ENCODE peak calls at places on chromosomes 6 and 20, in seven cellular contexts. One of them, this sample, is unnamed.

GRCh38 chr6:127103482-127103881 is 15.0 kb upstream of the RSPO3 start:
- DNase-seq in IMR-90: peak
- DNase-seq in neuronal stem cell: no peak
- DNase-seq in H9: no peak
- DNase-seq in mesendoderm: no peak
- DNase-seq in H1: no peak
- DNase-seq in mesenchymal stem cell: peak
- DNase-seq in this sample: no peak

GRCh38 chr20:11372831-11373230 is 544.9 kb upstream of the BTBD3 start:
- DNase-seq in IMR-90: no peak
- DNase-seq in neuronal stem cell: no peak
- DNase-seq in H9: no peak
- DNase-seq in mesendoderm: peak
- DNase-seq in H1: no peak
- DNase-seq in mesenchymal stem cell: peak
- DNase-seq in this sample: no peak

GRCh38 chr20:59754551-59754950 is 150.2 kb downstream of the PHACTR3 start:
- DNase-seq in IMR-90: no peak
- DNase-seq in neuronal stem cell: no peak
- DNase-seq in H9: no peak
- DNase-seq in mesendoderm: no peak
- DNase-seq in H1: no peak
- DNase-seq in mesenchymal stem cell: no peak
- DNase-seq in this sample: no peak

GRCh38 chr6:107132330-107132954 is 17.1 kb upstream of the BEND3 start:
- DNase-seq in IMR-90: no peak
- DNase-seq in neuronal stem cell: no peak
- DNase-seq in H9: no peak
- DNase-seq in mesendoderm: no peak
- DNase-seq in H1: no peak
- DNase-seq in mesenchymal stem cell: peak
- DNase-seq in this sample: no peak

GRCh38 chr6:2695464-2696095 is 55.1 kb downstream of the MYLK4 start:
- DNase-seq in IMR-90: peak
- DNase-seq in neuronal stem cell: no peak
- DNase-seq in H9: no peak
- DNase-seq in mesendoderm: peak
- DNase-seq in H1: no peak
- DNase-seq in mesenchymal stem cell: peak
- DNase-seq in this sample: peak

GRCh38 chr20:50578061-50578777 is 68.0 kb downstream of the PTPN1 start:
- DNase-seq in IMR-90: no peak
- DNase-seq in neuronal stem cell: no peak
- DNase-seq in H9: no peak
- DNase-seq in mesendoderm: no peak
- DNase-seq in H1: no peak
- DNase-seq in mesenchymal stem cell: no peak
- DNase-seq in this sample: no peak

GRCh38 chr6:56335733-56336132 is 88.4 kb upstream of the COL21A1 start:
- DNase-seq in IMR-90: peak
- DNase-seq in neuronal stem cell: no peak
- DNase-seq in H9: no peak
- DNase-seq in mesendoderm: no peak
- DNase-seq in H1: no peak
- DNase-seq in mesenchymal stem cell: peak
- DNase-seq in this sample: no peak

GRCh38 chr6:29916741-29917140 is 25.6 kb upstream of the HLA-A start:
- DNase-seq in IMR-90: no peak
- DNase-seq in neuronal stem cell: no peak
- DNase-seq in H9: no peak
- DNase-seq in mesendoderm: no peak
- DNase-seq in H1: no peak
- DNase-seq in mesenchymal stem cell: no peak
- DNase-seq in this sample: no peak

GRCh38 chr6:47034421-47034820 is 7.7 kb downstream of the ADGRF1 start:
- DNase-seq in IMR-90: no peak
- DNase-seq in neuronal stem cell: no peak
- DNase-seq in H9: no peak
- DNase-seq in mesendoderm: no peak
- DNase-seq in H1: no peak
- DNase-seq in mesenchymal stem cell: no peak
- DNase-seq in this sample: no peak

GRCh38 chr6:1122083-1122482 is 189.8 kb upstream of the FOXQ1 start:
- DNase-seq in IMR-90: no peak
- DNase-seq in neuronal stem cell: no peak
- DNase-seq in H9: no peak
- DNase-seq in mesendoderm: no peak
- DNase-seq in H1: no peak
- DNase-seq in mesenchymal stem cell: no peak
- DNase-seq in this sample: no peak

GRCh38 chr6:55758156-55758942 is 117.0 kb downstream of the BMP5 start:
- DNase-seq in IMR-90: peak
- DNase-seq in neuronal stem cell: no peak
- DNase-seq in H9: no peak
- DNase-seq in mesendoderm: no peak
- DNase-seq in H1: no peak
- DNase-seq in mesenchymal stem cell: peak
- DNase-seq in this sample: peak

GRCh38 chr20:13034936-13035335 is 26.2 kb downstream of the SPTLC3 start:
- DNase-seq in IMR-90: no peak
- DNase-seq in neuronal stem cell: no peak
- DNase-seq in H9: no peak
- DNase-seq in mesendoderm: no peak
- DNase-seq in H1: no peak
- DNase-seq in mesenchymal stem cell: no peak
- DNase-seq in this sample: no peak

GRCh38 chr6:105322499-105323231 is 80.2 kb downstream of the PREP start:
- DNase-seq in IMR-90: no peak
- DNase-seq in neuronal stem cell: no peak
- DNase-seq in H9: no peak
- DNase-seq in mesendoderm: no peak
- DNase-seq in H1: no peak
- DNase-seq in mesenchymal stem cell: no peak
- DNase-seq in this sample: no peak

GRCh38 chr6:72457738-72458137 is 164.1 kb upstream of the KCNQ5 start:
- DNase-seq in IMR-90: no peak
- DNase-seq in neuronal stem cell: no peak
- DNase-seq in H9: no peak
- DNase-seq in mesendoderm: no peak
- DNase-seq in H1: no peak
- DNase-seq in mesenchymal stem cell: no peak
- DNase-seq in this sample: no peak

GRCh38 chr6:33164176-33164575 is 28.1 kb downstream of the COL11A2 start:
- DNase-seq in IMR-90: no peak
- DNase-seq in neuronal stem cell: no peak
- DNase-seq in H9: no peak
- DNase-seq in mesendoderm: no peak
- DNase-seq in H1: no peak
- DNase-seq in mesenchymal stem cell: no peak
- DNase-seq in this sample: no peak

GRCh38 chr20:38130687-38131587 is 34.1 kb downstream of the TGM2 start:
- DNase-seq in IMR-90: no peak
- DNase-seq in neuronal stem cell: no peak
- DNase-seq in H9: no peak
- DNase-seq in mesendoderm: no peak
- DNase-seq in H1: no peak
- DNase-seq in mesenchymal stem cell: no peak
- DNase-seq in this sample: no peak

GRCh38 chr6:5763407-5763806 is 243.3 kb downstream of the NRN1 start:
- DNase-seq in IMR-90: peak
- DNase-seq in neuronal stem cell: no peak
- DNase-seq in H9: no peak
- DNase-seq in mesendoderm: no peak
- DNase-seq in H1: no peak
- DNase-seq in mesenchymal stem cell: peak
- DNase-seq in this sample: no peak

GRCh38 chr6:31122803-31123706 is 2.8 kb upstream of the CDSN start:
- DNase-seq in IMR-90: peak
- DNase-seq in neuronal stem cell: no peak
- DNase-seq in H9: no peak
- DNase-seq in mesendoderm: no peak
- DNase-seq in H1: no peak
- DNase-seq in mesenchymal stem cell: peak
- DNase-seq in this sample: no peak

GRCh38 chr6:138038148-138038870 is 68.9 kb downstream of the PERP start:
- DNase-seq in IMR-90: no peak
- DNase-seq in neuronal stem cell: no peak
- DNase-seq in H9: no peak
- DNase-seq in mesendoderm: no peak
- DNase-seq in H1: no peak
- DNase-seq in mesenchymal stem cell: no peak
- DNase-seq in this sample: no peak

GRCh38 chr6:146550911-146551310 is 7.3 kb downstream of the RAB32 start:
- DNase-seq in IMR-90: peak
- DNase-seq in neuronal stem cell: no peak
- DNase-seq in H9: no peak
- DNase-seq in mesendoderm: no peak
- DNase-seq in H1: no peak
- DNase-seq in mesenchymal stem cell: peak
- DNase-seq in this sample: no peak

GRCh38 chr6:32131439-32131948 is 1.4 kb upstream of the FKBPL start:
- DNase-seq in IMR-90: no peak
- DNase-seq in neuronal stem cell: no peak
- DNase-seq in H9: no peak
- DNase-seq in mesendoderm: no peak
- DNase-seq in H1: no peak
- DNase-seq in mesenchymal stem cell: no peak
- DNase-seq in this sample: peak

GRCh38 chr6:51972659-51973058 is 114.8 kb downstream of the PKHD1 start:
- DNase-seq in IMR-90: no peak
- DNase-seq in neuronal stem cell: no peak
- DNase-seq in H9: no peak
- DNase-seq in mesendoderm: no peak
- DNase-seq in H1: no peak
- DNase-seq in mesenchymal stem cell: no peak
- DNase-seq in this sample: no peak

GRCh38 chr6:44058617-44059358 is 68.5 kb downstream of the MRPL14 start:
- DNase-seq in IMR-90: peak
- DNase-seq in neuronal stem cell: no peak
- DNase-seq in H9: no peak
- DNase-seq in mesendoderm: peak
- DNase-seq in H1: no peak
- DNase-seq in mesenchymal stem cell: peak
- DNase-seq in this sample: peak

GRCh38 chr6:108902389-108902792 is 54.2 kb downstream of the ARMC2 start:
- DNase-seq in IMR-90: peak
- DNase-seq in neuronal stem cell: peak
- DNase-seq in H9: no peak
- DNase-seq in mesendoderm: no peak
- DNase-seq in H1: no peak
- DNase-seq in mesenchymal stem cell: peak
- DNase-seq in this sample: no peak

GRCh38 chr6:108903796-108904195 is 55.6 kb downstream of the ARMC2 start:
- DNase-seq in IMR-90: no peak
- DNase-seq in neuronal stem cell: no peak
- DNase-seq in H9: no peak
- DNase-seq in mesendoderm: peak
- DNase-seq in H1: no peak
- DNase-seq in mesenchymal stem cell: no peak
- DNase-seq in this sample: no peak

DNA sequence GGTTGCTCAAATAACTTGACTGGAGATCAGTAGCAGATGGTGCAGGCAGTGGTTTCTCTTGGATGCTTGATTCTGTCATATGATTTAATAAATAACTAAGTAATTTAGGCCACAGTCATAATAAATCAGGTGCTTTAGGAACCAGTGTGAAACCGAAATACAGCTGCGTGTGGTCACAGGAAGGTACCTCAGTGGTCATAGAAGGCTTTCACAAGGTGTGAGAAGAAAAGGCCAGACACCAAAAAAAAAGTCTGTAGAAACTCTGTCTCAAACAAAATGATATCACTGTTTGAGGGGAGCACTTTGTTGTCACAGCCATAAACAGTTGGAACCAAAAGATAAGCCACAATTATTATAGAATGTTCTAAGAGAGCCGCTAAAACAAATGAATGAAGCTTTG is 56.5 kb downstream of the ARMC2 start:
- DNase-seq in IMR-90: no peak
- DNase-seq in neuronal stem cell: no peak
- DNase-seq in H9: no peak
- DNase-seq in mesendoderm: no peak
- DNase-seq in H1: no peak
- DNase-seq in mesenchymal stem cell: no peak
- DNase-seq in this sample: no peak
- H3K23ac ChIP-seq in IMR-90: no peak
- H3K23ac ChIP-seq in neuronal stem cell: no peak
- H3K23ac ChIP-seq in H9: no peak
- H3K23ac ChIP-seq in mesendoderm: no peak
- H3K23ac ChIP-seq in H1: no peak
- H3K23ac ChIP-seq in mesenchymal stem cell: no peak
- H3K23ac ChIP-seq in this sample: no peak

GRCh38 chr20:57502331-57502700 is 22.6 kb downstream of the CTCFL start:
- DNase-seq in IMR-90: no peak
- DNase-seq in neuronal stem cell: no peak
- DNase-seq in H9: no peak
- DNase-seq in mesendoderm: no peak
- DNase-seq in H1: no peak
- DNase-seq in mesenchymal stem cell: no peak
- DNase-seq in this sample: peak
- H3K23ac ChIP-seq in IMR-90: no peak
- H3K23ac ChIP-seq in neuronal stem cell: no peak
- H3K23ac ChIP-seq in H9: no peak
- H3K23ac ChIP-seq in mesendoderm: no peak
- H3K23ac ChIP-seq in H1: no peak
- H3K23ac ChIP-seq in mesenchymal stem cell: no peak
- H3K23ac ChIP-seq in this sample: no peak

DNA sequence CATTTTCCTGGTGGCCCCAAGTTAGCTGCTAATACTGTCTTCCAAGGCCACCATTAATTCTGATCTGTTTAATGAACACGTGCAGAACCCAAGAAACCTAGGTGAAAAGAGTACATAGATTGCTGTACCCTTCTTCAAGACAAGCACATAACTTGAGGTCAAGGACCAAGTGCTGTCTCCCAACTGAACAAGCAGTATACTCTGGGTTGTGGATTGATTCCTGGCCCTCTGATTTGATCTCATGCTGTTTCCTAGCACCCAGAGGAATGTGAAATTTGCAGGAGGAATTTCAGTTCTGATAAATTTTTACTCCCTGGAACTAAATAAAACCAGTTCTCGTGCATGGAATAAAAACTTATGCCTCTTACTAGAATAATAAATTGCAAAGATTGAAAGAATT is 75.6 kb downstream of the MTFR2 start:
- DNase-seq in IMR-90: no peak
- DNase-seq in neuronal stem cell: no peak
- DNase-seq in H9: no peak
- DNase-seq in mesendoderm: peak
- DNase-seq in H1: no peak
- DNase-seq in mesenchymal stem cell: no peak
- DNase-seq in this sample: no peak
- H3K23ac ChIP-seq in IMR-90: no peak
- H3K23ac ChIP-seq in neuronal stem cell: no peak
- H3K23ac ChIP-seq in H9: no peak
- H3K23ac ChIP-seq in mesendoderm: no peak
- H3K23ac ChIP-seq in H1: no peak
- H3K23ac ChIP-seq in mesenchymal stem cell: no peak
- H3K23ac ChIP-seq in this sample: no peak

DNA sequence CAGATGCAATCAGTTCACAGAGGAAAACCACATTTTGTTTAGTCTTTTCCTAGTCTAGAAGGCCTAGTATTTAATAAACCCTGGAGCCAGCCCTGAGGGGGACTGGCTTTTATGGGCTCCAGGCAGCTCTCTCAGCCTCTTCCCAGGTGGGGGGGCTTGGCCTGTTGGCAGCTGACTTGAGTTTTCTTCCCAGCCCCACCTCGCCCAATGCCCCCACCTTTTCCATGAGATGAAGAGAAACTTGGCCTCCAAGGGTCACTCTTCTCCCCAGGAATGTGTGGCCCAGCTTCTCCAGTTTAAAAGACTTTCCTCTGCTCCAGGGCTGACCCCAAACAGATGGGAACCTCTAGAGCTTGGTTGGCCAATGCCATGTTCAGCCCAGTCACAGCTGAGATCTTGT is 196.1 kb downstream of the BMP7 start:
- DNase-seq in IMR-90: no peak
- DNase-seq in neuronal stem cell: no peak
- DNase-seq in H9: no peak
- DNase-seq in mesendoderm: no peak
- DNase-seq in H1: no peak
- DNase-seq in mesenchymal stem cell: no peak
- DNase-seq in this sample: no peak
- H3K23ac ChIP-seq in IMR-90: no peak
- H3K23ac ChIP-seq in neuronal stem cell: no peak
- H3K23ac ChIP-seq in H9: no peak
- H3K23ac ChIP-seq in mesendoderm: no peak
- H3K23ac ChIP-seq in H1: no peak
- H3K23ac ChIP-seq in mesenchymal stem cell: no peak
- H3K23ac ChIP-seq in this sample: no peak

This sample was measured in trophoblast cell.